ENCODE peak calls at places on chromosome 10, in four cellular contexts. J is left lung, F is cardiac muscle cell, Y is mesothelial cell of epicardium. Q is an unnamed sample.

GRCh38 chr10:107166378-107166777 is 1.9 kb upstream of the SORCS1 start:
- DNase-seq in J (no peak), F (no peak), Y (no peak), Q (no peak)

GRCh38 chr10:88386204-88386877 is 196.8 kb downstream of the RNLS start:
- DNase-seq in J (no peak), F (no peak), Y (no peak), Q (peak; percentile 17)

GRCh38 chr10:64619068-64619467 is 1097.9 kb downstream of the REEP3 start:
- DNase-seq in J (no peak), F (no peak), Y (no peak), Q (no peak)

GRCh38 chr10:68665841-68666240 is 55.2 kb upstream of the CCAR1 start:
- DNase-seq in J (no peak), F (no peak), Y (no peak), Q (no peak)

GRCh38 chr10:129775681-129776080 is 188.4 kb downstream of the EBF3 start:
- DNase-seq in J (peak; percentile 51), F (no peak), Y (no peak), Q (no peak)

GRCh38 chr10:18400201-18400910 is 251.0 kb downstream of the NSUN6 start:
- DNase-seq in J (no peak), F (no peak), Y (no peak), Q (peak; percentile 13)

GRCh38 chr10:29627201-29628105 is 7.3 kb downstream of the SVIL start:
- DNase-seq in J (no peak), F (no peak), Y (no peak), Q (no peak)

GRCh38 chr10:13317474-13317873 is 17.6 kb upstream of the PHYH start:
- DNase-seq in J (no peak), F (no peak), Y (no peak), Q (no peak)

GRCh38 chr10:102517553-102517952 is 13.8 kb downstream of the SUFU start:
- DNase-seq in J (no peak), F (no peak), Y (no peak), Q (no peak)

GRCh38 chr10:75019360-75019759 is 92.1 kb upstream of the SAMD8 start:
- DNase-seq in J (no peak), F (no peak), Y (no peak), Q (no peak)

GRCh38 chr10:48661441-48661840 is 23.2 kb upstream of the WDFY4 start:
- DNase-seq in J (no peak), F (no peak), Y (no peak), Q (no peak)

GRCh38 chr10:5649746-5650145 is 16.6 kb downstream of the ASB13 start:
- DNase-seq in J (no peak), F (no peak), Y (no peak), Q (no peak)

GRCh38 chr10:4383683-4384082 is 442.3 kb upstream of the AKR1E2 start:
- DNase-seq in J (no peak), F (peak; percentile 18), Y (no peak), Q (no peak)

GRCh38 chr10:101228682-101229274 is 485 bp downstream of the LBX1 start:
- DNase-seq in J (no peak), F (peak; percentile 45), Y (no peak), Q (no peak)

GRCh38 chr10:3760083-3760482 is 24.9 kb downstream of the KLF6 start:
- DNase-seq in J (peak; percentile 57), F (no peak), Y (no peak), Q (no peak)

GRCh38 chr10:63675171-63675570 is 154.0 kb downstream of the REEP3 start:
- DNase-seq in J (no peak), F (no peak), Y (no peak), Q (no peak)

GRCh38 chr10:124325658-124325965 is 93.1 kb downstream of the OAT start:
- DNase-seq in J (no peak), F (no peak), Y (no peak), Q (no peak)

GRCh38 chr10:121942749-121943148 is 14.9 kb upstream of the ATE1 start:
- DNase-seq in J (no peak), F (no peak), Y (no peak), Q (no peak)

GRCh38 chr10:95675403-95676116 is 18.2 kb downstream of the TCTN3 start:
- DNase-seq in J (no peak), F (no peak), Y (no peak), Q (no peak)

GRCh38 chr10:132054564-132054963 is 11.2 kb upstream of the JAKMIP3 start:
- DNase-seq in J (peak; percentile 48), F (peak; percentile 83), Y (peak; percentile 58), Q (no peak)

GRCh38 chr10:61642692-61643091 is 20.0 kb upstream of the CABCOCO1 start:
- DNase-seq in J (no peak), F (no peak), Y (no peak), Q (no peak)

GRCh38 chr10:71844084-71844483 is 7.0 kb downstream of the PSAP start:
- DNase-seq in J (no peak), F (no peak), Y (no peak), Q (no peak)

GRCh38 chr10:102651455-102652169 is 7.3 kb downstream of the TRIM8 start:
- DNase-seq in J (peak; percentile 55), F (no peak), Y (no peak), Q (no peak)

GRCh38 chr10:93392111-93392510 is 90.0 kb downstream of the MYOF start:
- DNase-seq in J (no peak), F (no peak), Y (no peak), Q (no peak)

GRCh38 chr10:97861351-97861750 is 11.7 kb downstream of the GOLGA7B start:
- DNase-seq in J (no peak), F (no peak), Y (no peak), Q (no peak)

GRCh38 chr10:117541405-117541908 is 1.1 kb upstream of the EMX2 start:
- DNase-seq in J (no peak), F (no peak), Y (peak; percentile 52), Q (no peak)

GRCh38 chr10:24851595-24851994 is 100.8 kb downstream of the PRTFDC1 start:
- DNase-seq in J (no peak), F (no peak), Y (no peak), Q (no peak)

GRCh38 chr10:82150123-82150900 is 275.3 kb downstream of the NRG3 start:
- DNase-seq in J (peak; percentile 68), F (peak; percentile 69), Y (peak; percentile 44), Q (peak; percentile 4)
- TF ChIP-seq CTCF in J (no peak), F (peak; percentile 23), Y (no peak), Q (peak; percentile 64)

GRCh38 chr10:104688251-104688650 is 47.2 kb downstream of the SORCS3 start:
- DNase-seq in J (no peak), F (no peak), Y (no peak), Q (no peak)
- TF ChIP-seq CTCF in J (no peak), F (no peak), Y (no peak), Q (no peak)

GRCh38 chr10:31103096-31103495 is 71.4 kb upstream of the ZNF438 start:
- DNase-seq in J (no peak), F (no peak), Y (no peak), Q (no peak)
- TF ChIP-seq CTCF in J (no peak), F (no peak), Y (no peak), Q (no peak)

GRCh38 chr10:59709472-59710125 is at the start of gene SLC16A9:
- DNase-seq in J (peak; percentile 84), F (peak; percentile 75), Y (peak; percentile 73), Q (peak; percentile 89)
- TF ChIP-seq CTCF in J (no peak), F (peak; percentile 40), Y (no peak), Q (peak; percentile 21)

GRCh38 chr10:20048161-20048560 is 231.9 kb downstream of the PLXDC2 start:
- DNase-seq in J (no peak), F (no peak), Y (no peak), Q (no peak)
- TF ChIP-seq CTCF in J (no peak), F (no peak), Y (no peak), Q (no peak)

GRCh38 chr10:23078114-23078513 is 17.3 kb upstream of the MSRB2 start:
- DNase-seq in J (no peak), F (no peak), Y (no peak), Q (no peak)

GRCh38 chr10:23079700-23080099 is 15.7 kb upstream of the MSRB2 start:
- DNase-seq in J (no peak), F (no peak), Y (no peak), Q (no peak)

GRCh38 chr10:23080211-23080724 is 15.1 kb upstream of the MSRB2 start:
- DNase-seq in J (no peak), F (no peak), Y (no peak), Q (no peak)

GRCh38 chr10:23081156-23081833 is 14.1 kb upstream of the MSRB2 start:
- DNase-seq in J (no peak), F (no peak), Y (no peak), Q (no peak)

GRCh38 chr10:23081891-23082290 is 13.5 kb upstream of the MSRB2 start:
- DNase-seq in J (no peak), F (no peak), Y (no peak), Q (no peak)
- TF ChIP-seq CTCF in J (no peak), F (peak; percentile 39), Y (no peak), Q (peak; percentile 14)

GRCh38 chr10:119687192-119688032 is 36.2 kb downstream of the BAG3 start:
- DNase-seq in J (no peak), F (peak; percentile 39), Y (no peak), Q (no peak)

GRCh38 chr10:119689016-119689564 is 36.8 kb upstream of the INPP5F start:
- DNase-seq in J (no peak), F (no peak), Y (no peak), Q (no peak)

GRCh38 chr10:119686465-119687191 is 35.4 kb downstream of the BAG3 start:
- DNase-seq in J (peak; percentile 93), F (peak; percentile 87), Y (peak; percentile 81), Q (peak; percentile 78)

GRCh38 chr10:119691726-119692125 is 34.1 kb upstream of the INPP5F start:
- DNase-seq in J (no peak), F (peak; percentile 55), Y (no peak), Q (no peak)

GRCh38 chr10:119688033-119688508 is 36.9 kb downstream of the BAG3 start:
- DNase-seq in J (no peak), F (peak; percentile 54), Y (no peak), Q (peak; percentile 18)
- TF ChIP-seq CTCF in J (no peak), F (no peak), Y (no peak), Q (peak; percentile 54)

DNA sequence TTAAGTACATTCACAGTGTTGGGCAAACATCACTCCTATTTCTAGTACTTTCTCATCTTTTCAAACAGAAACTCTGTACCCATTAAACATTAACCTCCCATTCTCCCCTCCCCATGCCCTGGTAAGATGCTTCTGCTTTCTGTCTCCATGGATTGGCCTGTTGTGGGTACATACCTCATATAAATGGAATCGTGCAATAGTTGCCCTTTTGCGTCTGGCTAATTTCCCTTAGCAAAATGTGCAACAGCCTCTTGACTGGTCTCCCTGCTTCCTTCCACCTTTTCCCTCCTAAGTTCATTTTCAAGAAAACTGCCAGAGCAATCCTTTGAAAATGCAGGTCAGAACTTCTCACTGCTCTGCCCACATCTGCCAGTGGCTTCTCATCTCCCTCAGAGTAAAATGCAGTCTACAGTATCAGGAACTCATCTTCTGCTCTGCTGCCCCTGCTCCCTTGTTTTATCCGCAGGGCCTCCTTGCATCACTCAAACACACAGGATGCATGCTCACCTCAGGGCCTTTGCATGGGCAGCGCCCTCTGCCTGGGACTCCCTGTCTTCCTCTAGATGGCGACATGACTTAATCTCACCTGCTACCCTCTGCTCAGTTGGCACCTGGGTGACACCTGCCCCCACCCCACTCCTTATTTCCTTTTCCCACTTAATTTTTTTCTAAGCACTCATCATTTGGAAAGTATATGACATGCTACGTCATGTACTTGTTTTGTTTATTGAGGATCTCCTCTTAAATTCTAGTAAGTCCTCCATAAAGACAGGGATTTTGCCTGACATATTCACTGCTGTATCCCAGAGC is 44.3 kb upstream of the ECHDC3 start:
- DNase-seq in J (no peak), F (no peak), Y (no peak), Q (no peak)
- TF ChIP-seq CTCF in J (no peak), F (no peak), Y (no peak), Q (peak; percentile 56)